ENCODE peak calls at places on chromosomes 2 and 18, in six cellular contexts. C, Y, E, F, Q and P are unnamed samples.

GRCh38 chr2:237556773-237557632 is 9.4 kb upstream of the PRLH start:
- DNase-seq in C (no peak), Y (no peak), E (no peak), F (peak), Q (no peak), P (no peak)

GRCh38 chr18:26133652-26134051 is at the start of gene PSMA8:
- DNase-seq in C (no peak), Y (no peak), E (peak), F (no peak), Q (no peak), P (peak)

GRCh38 chr18:57998461-57998860 is 45.6 kb upstream of the NEDD4L start:
- DNase-seq in C (no peak), Y (no peak), E (no peak), F (peak), Q (peak), P (no peak)

GRCh38 chr18:75208836-75209128 is 157 bp downstream of the PTGR3 start:
- DNase-seq in C (no peak), Y (no peak), E (peak), F (no peak), Q (no peak), P (no peak)

GRCh38 chr18:49910986-49911385 is 97.7 kb upstream of the ACAA2 start:
- DNase-seq in C (no peak), Y (no peak), E (no peak), F (no peak), Q (no peak), P (no peak)

GRCh38 chr2:91839904-91840868 is 3031.0 kb upstream of the TEKT4 start:
- DNase-seq in C (no peak), Y (no peak), E (no peak), F (no peak), Q (no peak), P (no peak)

GRCh38 chr2:54582987-54583386 is 126.9 kb downstream of the SPTBN1 start:
- DNase-seq in C (no peak), Y (no peak), E (no peak), F (no peak), Q (no peak), P (no peak)

GRCh38 chr2:73995810-73996209 is 11.1 kb downstream of the TET3 start:
- DNase-seq in C (no peak), Y (no peak), E (no peak), F (no peak), Q (no peak), P (no peak)

GRCh38 chr2:127072970-127073369 is 34.0 kb downstream of the BIN1 start:
- DNase-seq in C (no peak), Y (no peak), E (no peak), F (no peak), Q (no peak), P (no peak)

GRCh38 chr2:235793163-235793752 is 299.4 kb downstream of the AGAP1 start:
- DNase-seq in C (no peak), Y (no peak), E (peak), F (peak), Q (peak), P (no peak)
- TF ChIP-seq CTCF in C (no peak), Y (no peak), E (no peak), F (peak), Q (peak), P (no peak)

GRCh38 chr2:207792244-207792785 is 22.6 kb upstream of the FZD5 start:
- DNase-seq in C (no peak), Y (no peak), E (no peak), F (peak), Q (peak), P (no peak)

GRCh38 chr2:207790898-207791297 is 21.2 kb upstream of the FZD5 start:
- DNase-seq in C (no peak), Y (no peak), E (no peak), F (no peak), Q (no peak), P (no peak)

GRCh38 chr2:207791579-207792243 is 22.0 kb upstream of the FZD5 start:
- DNase-seq in C (no peak), Y (no peak), E (no peak), F (no peak), Q (peak), P (no peak)

GRCh38 chr2:207801259-207801658 is 31.6 kb upstream of the FZD5 start:
- DNase-seq in C (no peak), Y (no peak), E (no peak), F (no peak), Q (no peak), P (no peak)

DNA sequence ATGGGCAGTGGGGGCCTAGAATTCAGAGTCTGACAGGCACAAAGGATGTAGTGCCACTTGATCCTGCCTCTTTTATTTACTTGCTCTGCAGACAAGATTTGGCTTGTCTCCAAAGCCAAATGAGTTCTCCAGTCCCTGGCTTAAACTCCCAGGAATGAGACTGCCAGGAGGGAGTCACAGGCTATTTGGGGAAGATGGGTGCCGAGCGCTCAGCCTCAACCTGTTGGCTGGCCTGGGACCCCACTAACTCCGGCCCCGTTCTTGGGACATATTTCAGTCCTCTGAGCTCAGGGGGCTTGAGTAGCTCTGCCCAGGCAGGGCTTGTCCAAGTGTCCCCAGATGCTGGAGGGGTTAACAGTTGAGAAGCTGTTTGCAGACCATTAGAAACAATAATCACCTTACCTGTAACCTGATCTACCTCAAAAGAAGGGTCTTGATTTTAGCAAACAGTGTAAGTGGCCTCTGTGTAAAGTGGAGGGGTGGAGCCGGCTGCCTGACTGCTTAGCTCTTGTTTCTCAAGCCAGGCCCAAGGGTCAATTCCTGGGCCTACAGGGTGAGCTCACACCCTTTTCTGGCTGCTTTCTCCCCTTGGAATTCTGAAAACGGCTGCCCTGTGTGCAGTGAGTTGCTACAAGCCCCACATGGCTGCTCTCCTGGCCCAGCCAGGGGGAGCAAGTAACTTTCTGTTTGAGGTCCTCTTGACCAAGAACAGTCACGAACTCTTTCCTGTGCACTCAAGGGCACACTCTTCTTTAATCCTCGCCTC is 27.1 kb upstream of the FZD5 start:
- DNase-seq in C (no peak), Y (no peak), E (no peak), F (peak), Q (no peak), P (no peak)
- H3K27ac ChIP-seq in C (no peak), Y (no peak), E (no peak), F (no peak), Q (no peak), P (no peak)

GRCh38 chr2:179751184-179751809 is 110.1 kb downstream of the ZNF385B start:
- DNase-seq in C (no peak), Y (no peak), E (no peak), F (peak), Q (no peak), P (no peak)
- TF ChIP-seq CTCF in C (peak), Y (peak), E (peak), F (peak), Q (peak), P (peak)

DNA sequence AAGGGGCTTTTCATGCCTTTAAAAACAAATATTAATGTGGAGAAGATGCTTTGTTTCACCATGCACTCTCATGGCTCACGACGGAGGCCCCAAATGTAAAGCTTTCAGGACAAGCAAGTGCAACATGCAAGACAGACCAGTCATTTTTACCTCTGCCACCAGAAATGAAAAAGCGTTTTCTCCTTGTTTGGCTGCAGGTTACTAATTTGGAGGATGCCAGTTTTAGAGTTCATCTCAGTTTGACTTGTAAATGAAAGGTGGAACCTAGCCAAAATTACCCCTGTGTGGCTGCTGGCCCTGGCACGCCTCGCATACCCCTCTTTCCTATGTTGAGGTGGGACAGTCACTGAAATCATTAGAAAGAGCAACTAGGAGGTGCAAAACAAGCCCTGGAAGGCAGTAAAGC is 138.6 kb downstream of the BCL2 start:
- DNase-seq in C (no peak), Y (no peak), E (no peak), F (no peak), Q (no peak), P (no peak)
- H3K27ac ChIP-seq in C (peak), Y (no peak), E (no peak), F (no peak), Q (no peak), P (no peak)

GRCh38 chr18:55031164-55031563 is 71.9 kb upstream of the CCDC68 start:
- DNase-seq in C (no peak), Y (no peak), E (no peak), F (no peak), Q (no peak), P (no peak)
- TF ChIP-seq CTCF in C (no peak), Y (no peak), E (no peak), F (no peak), Q (peak), P (no peak)

GRCh38 chr2:71330585-71331330 is 824 bp upstream of the ZNF638 start:
- DNase-seq in C (no peak), Y (no peak), E (no peak), F (no peak), Q (no peak), P (no peak)

GRCh38 chr2:71331581-71332412 is at the start of gene ZNF638:
- DNase-seq in C (peak), Y (peak), E (peak), F (peak), Q (peak), P (peak)

GRCh38 chr2:71330155-71330554 is 1.4 kb upstream of the ZNF638 start:
- DNase-seq in C (no peak), Y (no peak), E (no peak), F (no peak), Q (no peak), P (no peak)

GRCh38 chr2:71333619-71334018 is 2.0 kb downstream of the ZNF638 start:
- DNase-seq in C (no peak), Y (no peak), E (no peak), F (no peak), Q (no peak), P (no peak)

DNA sequence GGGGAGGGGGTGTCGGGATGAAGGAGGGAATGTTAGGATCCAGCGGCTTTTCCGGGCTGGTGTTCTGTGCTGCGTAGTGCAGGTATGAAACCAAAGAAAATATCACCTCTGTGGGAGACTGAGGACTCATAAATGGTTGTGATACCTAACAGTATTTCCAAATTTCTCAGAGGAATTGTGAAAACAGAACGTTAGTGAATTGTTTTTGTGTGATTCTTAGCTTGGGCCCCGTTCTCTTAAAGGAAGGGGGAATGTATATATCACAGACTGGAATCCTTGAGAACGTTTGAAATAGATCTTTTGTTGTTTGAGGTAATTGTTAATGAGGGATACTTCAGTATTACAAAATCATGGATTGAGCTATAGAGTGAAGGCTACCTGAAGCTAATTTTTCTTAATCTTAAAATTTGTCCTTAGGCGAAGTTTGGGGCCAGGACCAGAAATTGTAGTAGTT is 858 bp downstream of the ZNF638 start:
- DNase-seq in C (no peak), Y (no peak), E (no peak), F (no peak), Q (no peak), P (no peak)
- H3K27ac ChIP-seq in C (peak), Y (peak), E (peak), F (peak), Q (peak), P (peak)

GRCh38 chr2:113229795-113230194 is 48.9 kb downstream of the PAX8 start:
- DNase-seq in C (no peak), Y (no peak), E (no peak), F (no peak), Q (no peak), P (no peak)

GRCh38 chr2:113227698-113228097 is 51.0 kb downstream of the PAX8 start:
- DNase-seq in C (no peak), Y (no peak), E (no peak), F (no peak), Q (no peak), P (no peak)

GRCh38 chr2:113230531-113230930 is 48.2 kb downstream of the PAX8 start:
- DNase-seq in C (no peak), Y (no peak), E (no peak), F (no peak), Q (no peak), P (no peak)

GRCh38 chr2:113228351-113228750 is 50.4 kb downstream of the PAX8 start:
- DNase-seq in C (no peak), Y (no peak), E (no peak), F (no peak), Q (no peak), P (no peak)

DNA sequence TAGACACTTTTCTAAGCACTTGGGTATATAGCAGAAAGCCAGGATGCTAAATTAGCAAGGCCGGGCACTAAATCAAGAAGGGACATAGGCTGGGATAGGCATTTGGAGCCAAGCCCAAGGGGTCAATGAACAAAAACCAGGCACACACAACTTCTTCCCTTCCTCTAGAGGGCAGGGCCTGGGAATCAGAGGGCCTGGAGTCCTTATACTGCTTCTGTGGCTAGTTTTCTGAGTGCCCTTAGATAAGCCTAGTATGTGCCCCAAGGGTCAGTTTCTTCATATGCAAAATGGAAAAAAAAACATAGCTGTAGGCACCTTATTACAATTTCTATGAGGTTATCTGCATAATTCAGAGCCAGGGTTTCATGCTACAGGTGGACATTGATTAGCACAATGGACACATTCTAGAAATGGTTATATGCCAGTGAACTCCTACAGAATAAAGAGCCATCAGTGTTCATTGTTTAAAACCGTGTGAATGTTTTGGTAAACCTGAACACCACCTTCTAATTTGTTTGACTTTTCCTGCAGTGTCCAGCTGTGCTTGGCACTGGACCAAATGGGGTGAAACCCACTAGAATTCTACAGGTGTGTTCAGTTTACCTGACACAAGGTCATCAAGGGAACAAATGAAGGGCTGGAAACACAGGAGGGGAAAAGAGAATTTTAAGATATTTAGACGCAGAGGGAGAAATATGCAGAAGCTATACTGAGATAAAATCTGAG is 49.6 kb downstream of the PAX8 start:
- DNase-seq in C (no peak), Y (no peak), E (no peak), F (no peak), Q (no peak), P (no peak)
- TF ChIP-seq CTCF in C (no peak), Y (no peak), E (no peak), F (no peak), Q (no peak), P (no peak)

DNA sequence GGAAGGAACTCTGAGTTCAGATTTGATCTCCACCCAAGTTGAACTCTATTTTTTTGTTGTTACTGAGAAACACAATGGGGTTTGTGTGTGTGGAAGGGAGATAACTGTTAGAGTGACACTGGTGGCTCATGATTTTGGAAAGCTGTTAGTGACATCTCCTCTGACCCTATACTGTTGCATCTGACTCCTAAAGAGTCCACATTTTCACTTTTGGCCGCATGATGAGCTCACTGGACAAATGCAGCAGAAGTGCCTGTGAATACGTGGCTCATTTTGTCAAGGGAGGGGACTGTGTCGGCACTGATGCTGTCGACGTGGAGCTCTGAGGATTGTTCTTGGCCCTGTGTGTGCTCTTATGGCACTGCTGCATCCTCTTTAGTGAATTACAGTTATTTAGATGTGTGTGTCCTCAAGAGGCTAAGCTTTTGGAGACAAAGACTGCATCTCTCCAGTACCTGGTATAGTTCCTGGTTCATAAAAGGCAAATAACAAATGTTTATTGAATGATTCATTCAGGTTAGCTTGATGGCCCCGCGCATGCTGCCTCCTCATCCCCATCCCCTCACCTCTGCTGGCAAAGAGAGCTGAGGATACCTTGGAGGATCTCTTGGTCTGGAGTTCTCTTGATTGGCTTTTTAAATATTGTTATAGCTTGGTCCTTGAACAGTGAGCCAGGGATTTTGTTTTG is 135.4 kb downstream of the PHLPP1 start:
- DNase-seq in C (no peak), Y (no peak), E (no peak), F (no peak), Q (no peak), P (no peak)
- H3K27ac ChIP-seq in C (no peak), Y (no peak), E (no peak), F (no peak), Q (no peak), P (no peak)